ENCODE peak calls at places on chromosomes 7 and 10, in seven cellular contexts. Y is transverse colon, W is breast epithelium, G is HCT116, J is tibial nerve, D is prostate gland, C is heart left ventricle. K is an unnamed sample.

GRCh38 chr10:71801357-71801756 is 28.0 kb upstream of the VSIR start:
- DNase-seq in G (no peak), C (no peak), D (no peak), Y (no peak), W (no peak), J (no peak), K (no peak)

GRCh38 chr7:141974831-141975230 is 1.3 kb upstream of the TAS2R38 start:
- DNase-seq in J (no peak), D (no peak), Y (peak), G (peak), W (no peak), C (no peak), K (no peak)

GRCh38 chr7:24926623-24927539 is 53.1 kb downstream of the OSBPL3 start:
- DNase-seq in G (no peak), Y (no peak), C (no peak), J (no peak), W (no peak), D (no peak), K (no peak)

GRCh38 chr7:32255036-32255435 is 184.8 kb upstream of the PDE1C start:
- DNase-seq in W (no peak), Y (no peak), J (no peak), C (no peak), D (no peak), G (no peak), K (no peak)

GRCh38 chr7:105199372-105199771 is 185.4 kb downstream of the KMT2E start:
- DNase-seq in G (no peak), W (no peak), D (no peak), Y (no peak), C (no peak), J (no peak), K (no peak)

GRCh38 chr7:66626236-66626957 is 2.3 kb upstream of the KCTD7 start:
- DNase-seq in J (no peak), G (no peak), Y (no peak), C (no peak), D (no peak), W (no peak), K (peak)

GRCh38 chr7:112930787-112931186 is 140.6 kb upstream of the TMEM168 start:
- DNase-seq in Y (no peak), C (no peak), G (no peak), D (no peak), J (no peak), W (no peak), K (no peak)

GRCh38 chr10:42836096-42836495 is 53.5 kb downstream of the BMS1 start:
- DNase-seq in W (no peak), Y (no peak), G (no peak), D (no peak), J (no peak), C (no peak), K (no peak)

GRCh38 chr7:130149575-130150139 is 55.5 kb downstream of the TMEM209 start:
- DNase-seq in Y (peak), G (no peak), D (no peak), J (no peak), C (no peak), W (no peak), K (no peak)

GRCh38 chr7:56007167-56007652 is 42.8 kb downstream of the NIPSNAP2 start:
- DNase-seq in D (no peak), C (no peak), W (no peak), G (no peak), Y (no peak), J (no peak), K (no peak)

GRCh38 chr10:112304460-112304859 is 21.3 kb downstream of the TECTB start:
- DNase-seq in W (no peak), G (no peak), D (no peak), J (no peak), C (no peak), Y (no peak), K (no peak)

GRCh38 chr10:43606323-43607198 is at the start of gene ZNF485:
- DNase-seq in D (peak), Y (peak), W (peak), J (peak), C (peak), G (peak), K (peak)

GRCh38 chr10:73340121-73340520 is 18.5 kb downstream of the CFAP70 start:
- DNase-seq in W (no peak), D (no peak), Y (no peak), J (no peak), G (no peak), C (no peak), K (no peak)

GRCh38 chr7:131568953-131569352 is 12.5 kb upstream of the PODXL start:
- DNase-seq in J (no peak), W (no peak), Y (no peak), G (no peak), C (no peak), D (no peak), K (no peak)

GRCh38 chr10:89706011-89706410 is 4.6 kb downstream of the KIF20B start:
- DNase-seq in D (no peak), J (no peak), C (no peak), W (no peak), G (no peak), Y (no peak), K (no peak)

GRCh38 chr10:86755740-86756510 is 494 bp upstream of the BMPR1A start:
- DNase-seq in J (peak), D (peak), Y (peak), W (peak), G (peak), C (peak), K (peak)

GRCh38 chr10:86756511-86757109 is at the start of gene BMPR1A:
- DNase-seq in D (peak), J (peak), W (peak), Y (no peak), C (peak), G (no peak), K (no peak)

GRCh38 chr10:86758231-86759072 is 2.0 kb downstream of the BMPR1A start:
- DNase-seq in D (no peak), J (no peak), C (no peak), W (no peak), G (no peak), Y (no peak), K (no peak)

GRCh38 chr10:86755454-86755739 is 1.0 kb upstream of the BMPR1A start:
- DNase-seq in D (no peak), G (no peak), W (no peak), Y (no peak), C (no peak), J (no peak), K (no peak)

DNA sequence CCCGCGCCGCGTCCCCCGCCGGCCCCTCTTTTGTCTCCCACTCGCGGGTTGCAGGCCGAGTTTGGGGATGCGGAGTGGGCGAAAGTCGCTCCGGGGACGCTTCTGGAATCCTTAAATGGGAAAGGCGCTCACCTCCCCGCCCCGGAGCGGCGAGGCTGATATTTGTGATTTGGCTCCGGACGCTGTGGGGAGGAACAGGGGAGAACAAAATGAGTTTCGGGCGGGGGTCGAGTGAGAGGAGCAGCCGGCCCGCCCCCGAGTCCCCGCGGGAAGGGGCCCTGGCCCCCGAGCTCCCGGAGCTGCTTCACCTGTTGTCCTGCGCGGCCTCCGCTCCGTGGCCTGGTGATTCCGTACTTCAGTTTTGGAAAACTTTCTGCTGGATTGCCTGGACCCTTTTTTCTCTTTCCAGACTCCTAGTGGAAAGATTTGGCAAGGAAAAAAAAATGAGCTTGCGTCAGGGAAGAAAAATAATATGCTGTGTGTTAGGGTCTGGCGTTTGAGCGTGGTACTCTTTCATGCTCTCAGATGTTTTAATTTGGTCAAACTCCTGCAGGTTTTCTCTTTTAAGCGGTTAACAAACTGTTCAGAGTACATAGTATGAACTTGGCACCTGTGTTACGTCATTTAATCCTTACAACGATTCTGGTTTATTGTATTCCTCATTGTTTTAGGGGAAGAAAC is 831 bp downstream of the BMPR1A start:
- DNase-seq in D (peak), Y (peak), W (no peak), G (peak), J (peak), C (peak), K (peak)
- TF ChIP-seq CTCF in D (no peak), Y (peak), W (peak), G (peak), J (peak), C (peak), K (no peak)

GRCh38 chr7:47283497-47284131 is 298.3 kb downstream of the TNS3 start:
- DNase-seq in Y (peak), D (no peak), G (peak), J (no peak), W (no peak), C (no peak), K (no peak)
- TF ChIP-seq POLR2A in Y (no peak), D (no peak), G (no peak), J (no peak), W (no peak), C (no peak), K (no peak)

GRCh38 chr10:46040004-46040403 is 6.1 kb downstream of the MSMB start:
- DNase-seq in Y (no peak), C (no peak), D (no peak), J (no peak), W (no peak), G (no peak), K (no peak)
- TF ChIP-seq CTCF in Y (no peak), C (no peak), D (no peak), J (no peak), W (no peak), G (no peak), K (no peak)

DNA sequence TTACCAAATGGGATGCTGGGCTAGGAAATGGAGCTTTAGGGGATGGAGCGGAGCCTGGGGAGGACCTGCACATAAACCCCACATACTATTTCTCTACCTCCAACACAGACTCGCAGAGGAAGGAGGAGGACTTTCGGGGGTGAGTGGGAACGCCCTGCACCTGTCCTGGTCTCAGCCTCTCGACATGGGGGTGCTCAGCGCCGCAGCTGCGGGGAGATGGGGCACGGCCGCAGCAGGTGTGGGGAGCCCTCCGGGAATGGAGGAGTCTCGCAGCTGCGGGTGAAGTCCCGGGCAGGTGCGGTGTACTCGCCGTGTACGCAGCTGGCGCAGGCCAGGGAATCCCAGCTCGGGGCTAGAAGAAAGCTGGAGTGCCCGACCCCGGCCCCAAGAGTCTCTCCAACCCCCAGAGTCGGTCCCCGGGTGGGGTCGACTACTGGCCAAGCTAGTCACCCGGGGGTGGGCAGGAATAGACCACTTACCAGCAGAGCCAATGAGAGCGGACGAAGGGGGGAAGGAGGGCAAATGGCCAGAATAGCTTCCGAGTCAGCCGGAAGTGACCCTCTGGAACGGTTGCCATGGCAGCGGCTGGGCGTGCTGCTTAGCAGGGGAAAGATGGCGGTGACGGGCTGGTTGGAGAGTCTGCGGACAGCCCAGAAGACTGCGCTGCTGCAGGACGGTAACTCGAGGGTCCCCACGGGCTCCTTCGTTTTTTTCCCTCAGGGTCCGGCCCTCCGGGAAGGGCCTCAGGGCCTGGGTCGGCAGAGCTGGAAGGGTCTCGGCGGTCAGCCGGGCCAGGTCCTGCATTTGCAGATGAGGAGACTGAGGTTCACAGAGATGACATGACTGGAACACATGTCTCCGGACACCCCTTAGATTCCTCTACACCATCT is at the start of the genes DPCD and POLL:
- DNase-seq in J (peak), G (peak), C (peak), D (peak), Y (peak), W (peak), K (peak)
- TF ChIP-seq POLR2A in J (no peak), G (peak), C (peak), D (no peak), Y (no peak), W (no peak), K (no peak)

GRCh38 chr10:79139124-79139835 is 70.5 kb downstream of the ZMIZ1 start:
- DNase-seq in D (no peak), Y (peak), G (no peak), W (no peak), C (peak), J (no peak), K (peak)

GRCh38 chr10:79138449-79139123 is 69.8 kb downstream of the ZMIZ1 start:
- DNase-seq in Y (no peak), G (no peak), W (no peak), D (no peak), J (no peak), C (no peak), K (no peak)

GRCh38 chr10:79140906-79141305 is 72.1 kb downstream of the ZMIZ1 start:
- DNase-seq in Y (no peak), G (no peak), D (no peak), W (no peak), C (no peak), J (no peak), K (no peak)

GRCh38 chr10:79142064-79142491 is 73.3 kb downstream of the ZMIZ1 start:
- DNase-seq in G (no peak), Y (no peak), D (no peak), J (no peak), C (no peak), W (no peak), K (peak)

DNA sequence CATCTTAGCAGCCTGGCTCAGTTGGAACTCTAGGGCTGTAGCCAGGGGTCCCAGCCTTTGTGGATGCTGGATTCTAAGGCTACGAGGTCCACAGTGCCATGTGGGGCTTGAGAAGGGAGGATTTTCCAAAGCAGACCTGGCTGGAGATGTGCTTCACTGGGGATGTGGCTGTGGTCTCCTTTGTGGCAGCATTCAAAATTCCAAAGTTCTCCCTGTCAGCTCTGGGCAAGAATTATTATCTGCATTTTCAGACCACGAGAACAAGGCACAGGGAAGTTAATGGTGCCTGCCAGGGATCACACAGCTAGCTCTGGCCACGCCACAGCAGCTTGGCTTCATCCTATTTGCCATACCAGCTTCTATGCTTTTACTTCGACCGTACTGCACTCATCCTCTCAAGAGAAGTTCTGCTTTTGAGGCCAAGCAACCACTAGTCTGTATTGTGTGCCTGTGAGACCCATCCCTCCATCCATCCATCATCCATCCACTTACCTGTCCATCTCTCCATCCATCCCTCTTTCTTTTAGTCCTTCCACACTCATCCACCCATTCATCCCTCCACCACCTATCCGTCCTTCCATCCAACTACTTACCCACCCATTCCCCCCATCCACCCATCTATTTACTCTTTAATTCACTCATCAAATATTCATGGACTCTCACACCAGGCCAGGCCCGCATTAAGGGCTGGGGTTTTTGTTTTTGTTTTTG is 71.5 kb downstream of the ZMIZ1 start:
- DNase-seq in D (no peak), W (no peak), J (no peak), Y (no peak), C (no peak), G (no peak), K (no peak)
- TF ChIP-seq CTCF in D (no peak), W (no peak), J (no peak), Y (no peak), C (no peak), G (no peak), K (no peak)

DNA sequence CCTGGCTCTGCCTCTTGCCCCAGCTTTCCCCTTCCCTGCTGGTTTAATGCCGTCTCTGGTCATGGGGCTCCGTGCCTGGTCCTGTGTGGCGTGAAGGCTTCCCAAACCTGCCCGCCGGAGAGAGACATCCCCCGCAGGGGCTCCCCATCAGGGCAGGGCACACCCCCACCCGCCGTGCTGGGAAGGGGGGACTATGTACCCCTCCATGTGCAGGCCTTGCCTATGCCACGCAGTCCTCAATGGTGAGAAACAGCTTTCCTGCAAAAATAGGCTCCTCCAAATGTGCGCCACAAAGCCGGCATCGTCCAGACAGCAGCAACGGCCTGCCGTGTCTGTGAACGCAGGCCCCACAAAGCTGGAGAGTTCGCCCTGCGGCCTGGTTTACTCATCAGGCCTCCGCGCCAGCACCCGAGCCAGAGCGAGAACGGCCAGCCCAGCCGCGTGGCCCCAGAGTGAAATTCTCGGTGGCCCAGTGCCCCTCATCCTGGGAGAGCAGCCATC is 313.4 kb downstream of the DNAJB6 start:
- DNase-seq in D (no peak), G (no peak), Y (no peak), W (no peak), J (no peak), C (no peak), K (no peak)
- TF ChIP-seq POLR2A in D (no peak), G (no peak), Y (no peak), W (no peak), J (no peak), C (no peak), K (no peak)

GRCh38 chr10:117492504-117492903 is 50.0 kb upstream of the EMX2 start:
- DNase-seq in W (no peak), Y (no peak), J (no peak), C (no peak), D (no peak), G (no peak), K (no peak)

GRCh38 chr10:117497736-117498135 is 44.8 kb upstream of the EMX2 start:
- DNase-seq in J (no peak), Y (no peak), C (no peak), W (no peak), G (no peak), D (no peak), K (no peak)

GRCh38 chr10:117499248-117500105 is 43.1 kb upstream of the EMX2 start:
- DNase-seq in W (no peak), Y (no peak), J (no peak), C (no peak), G (no peak), D (no peak), K (no peak)

GRCh38 chr10:117496031-117496430 is 46.5 kb upstream of the EMX2 start:
- DNase-seq in Y (no peak), C (no peak), G (no peak), W (no peak), J (no peak), D (no peak), K (no peak)

GRCh38 chr10:117496616-117497028 is 45.9 kb upstream of the EMX2 start:
- DNase-seq in J (peak), C (peak), D (peak), Y (peak), G (peak), W (peak), K (peak)
- TF ChIP-seq CTCF in J (peak), C (peak), D (peak), Y (peak), G (peak), W (peak), K (peak)

GRCh38 chr7:22425361-22425760 is 68.4 kb upstream of the RAPGEF5 start:
- DNase-seq in W (no peak), Y (no peak), C (no peak), D (no peak), G (no peak), J (no peak), K (no peak)
- TF ChIP-seq POLR2A in W (no peak), Y (no peak), C (no peak), D (no peak), G (no peak), J (no peak), K (no peak)

GRCh38 chr7:54879776-54880175 is 120.8 kb upstream of the SEC61G start:
- DNase-seq in G (no peak), J (no peak), W (no peak), C (no peak), D (no peak), Y (no peak), K (no peak)

GRCh38 chr7:54880326-54880989 is 121.4 kb upstream of the SEC61G start:
- DNase-seq in G (no peak), Y (peak), J (no peak), D (no peak), C (no peak), W (no peak), K (no peak)

GRCh38 chr7:54874804-54875203 is 115.8 kb upstream of the SEC61G start:
- DNase-seq in D (no peak), G (no peak), W (no peak), C (no peak), J (no peak), Y (no peak), K (no peak)

GRCh38 chr7:54878339-54878738 is 119.3 kb upstream of the SEC61G start:
- DNase-seq in G (no peak), W (no peak), D (no peak), Y (no peak), C (no peak), J (no peak), K (no peak)

GRCh38 chr7:54877683-54878082 is 118.7 kb upstream of the SEC61G start:
- DNase-seq in D (peak), G (peak), Y (no peak), C (no peak), J (no peak), W (no peak), K (no peak)
- TF ChIP-seq CTCF in D (no peak), G (peak), Y (peak), C (no peak), J (no peak), W (no peak), K (no peak)

GRCh38 chr7:144659211-144659610 is 176.6 kb downstream of the TPK1 start:
- DNase-seq in Y (no peak), C (no peak), G (no peak), J (no peak), W (no peak), D (no peak), K (no peak)
- TF ChIP-seq POLR2A in Y (no peak), C (no peak), G (no peak), J (no peak), W (no peak), D (no peak), K (no peak)

K was measured in uterus.